ENCODE peak calls at places on chromosomes 16 and 17, in five cellular contexts. B is left lung, W is neural progenitor cell, M is MM.1S, P is glutamatergic neuron. X is an unnamed sample.

GRCh38 chr16:1282275-1282995 is 26.6 kb downstream of the TPSD1 start:
- DNase-seq in B (no peak), W (no peak), M (no peak), P (no peak), X (no peak)

GRCh38 chr16:83994087-83994486 is 26.0 kb downstream of the NECAB2 start:
- DNase-seq in B (peak), W (no peak), M (no peak), P (no peak), X (no peak)

GRCh38 chr17:41505836-41506767 is 690 bp upstream of the KRT13 start:
- DNase-seq in B (peak), W (no peak), M (no peak), P (no peak), X (no peak)

GRCh38 chr17:39927928-39928867 is 666 bp downstream of the LRRC3C start:
- DNase-seq in B (peak), W (peak), M (peak), P (no peak), X (peak)

GRCh38 chr16:11396241-11397048 is 51.2 kb downstream of the RMI2 start:
- DNase-seq in B (peak), W (peak), M (peak), P (peak), X (peak)

GRCh38 chr17:72587773-72588511 is 467.1 kb downstream of the SOX9 start:
- DNase-seq in B (no peak), W (no peak), M (peak), P (no peak), X (no peak)

GRCh38 chr16:82801361-82801760 is 174.6 kb downstream of the CDH13 start:
- DNase-seq in B (no peak), W (no peak), M (no peak), P (no peak), X (no peak)

GRCh38 chr17:64261422-64262124 is 1.5 kb downstream of the TEX2 start:
- DNase-seq in B (no peak), W (no peak), M (no peak), P (no peak), X (no peak)

GRCh38 chr16:15960124-15960971 is 10.9 kb downstream of the ABCC1 start:
- DNase-seq in B (no peak), W (no peak), M (no peak), P (no peak), X (no peak)

GRCh38 chr16:53282975-53283946 is 151.0 kb upstream of the RBL2 start:
- DNase-seq in B (no peak), W (peak), M (peak), P (no peak), X (no peak)

GRCh38 chr16:11238272-11239202 is 17.5 kb downstream of the SOCS1 start:
- DNase-seq in B (no peak), W (no peak), M (no peak), P (no peak), X (no peak)

GRCh38 chr17:7885357-7886226 is 3.0 kb upstream of the CHD3 start:
- DNase-seq in B (peak), W (peak), M (peak), P (peak), X (no peak)

GRCh38 chr17:51813166-51813783 is 345.2 kb downstream of the CA10 start:
- DNase-seq in B (peak), W (no peak), M (no peak), P (no peak), X (no peak)

GRCh38 chr16:53893731-53894435 is 189.9 kb downstream of the FTO start:
- DNase-seq in B (no peak), W (no peak), M (no peak), P (no peak), X (no peak)

GRCh38 chr17:29839656-29840055 is 90.4 kb downstream of the SSH2 start:
- DNase-seq in B (no peak), W (no peak), M (no peak), P (no peak), X (no peak)

GRCh38 chr17:55996826-55997225 is 156.4 kb upstream of the ANKFN1 start:
- DNase-seq in B (no peak), W (no peak), M (no peak), P (no peak), X (no peak)
- TF ChIP-seq CTCF in B (no peak), W (peak), M (no peak), P (peak), X (peak)

GRCh38 chr17:17050346-17051345 is 8.4 kb downstream of the MPRIP start:
- DNase-seq in B (no peak), W (no peak), M (no peak), P (peak), X (no peak)
- TF ChIP-seq CTCF in B (no peak), W (no peak), M (no peak), P (no peak), X (no peak)

GRCh38 chr16:75697571-75697970 is 3.7 kb downstream of the DUXB start:
- DNase-seq in B (no peak), W (no peak), M (no peak), P (no peak), X (no peak)

GRCh38 chr16:75701361-75701760 is at the start of gene DUXB:
- DNase-seq in B (no peak), W (no peak), M (no peak), P (no peak), X (no peak)

GRCh38 chr16:75695708-75696107 is 5.6 kb downstream of the DUXB start:
- DNase-seq in B (no peak), W (peak), M (no peak), P (no peak), X (no peak)
- TF ChIP-seq CTCF in B (no peak), W (peak), M (peak), P (no peak), X (peak)

GRCh38 chr17:660453-660852 is 54.2 kb downstream of the VPS53 start:
- DNase-seq in B (no peak), W (no peak), M (no peak), P (no peak), X (no peak)

GRCh38 chr17:655618-656017 is 59.0 kb downstream of the VPS53 start:
- DNase-seq in B (no peak), W (no peak), M (no peak), P (no peak), X (no peak)

GRCh38 chr17:661509-661908 is 53.1 kb downstream of the VPS53 start:
- DNase-seq in B (no peak), W (no peak), M (no peak), P (no peak), X (no peak)
- TF ChIP-seq CTCF in B (no peak), W (no peak), M (no peak), P (no peak), X (no peak)

DNA sequence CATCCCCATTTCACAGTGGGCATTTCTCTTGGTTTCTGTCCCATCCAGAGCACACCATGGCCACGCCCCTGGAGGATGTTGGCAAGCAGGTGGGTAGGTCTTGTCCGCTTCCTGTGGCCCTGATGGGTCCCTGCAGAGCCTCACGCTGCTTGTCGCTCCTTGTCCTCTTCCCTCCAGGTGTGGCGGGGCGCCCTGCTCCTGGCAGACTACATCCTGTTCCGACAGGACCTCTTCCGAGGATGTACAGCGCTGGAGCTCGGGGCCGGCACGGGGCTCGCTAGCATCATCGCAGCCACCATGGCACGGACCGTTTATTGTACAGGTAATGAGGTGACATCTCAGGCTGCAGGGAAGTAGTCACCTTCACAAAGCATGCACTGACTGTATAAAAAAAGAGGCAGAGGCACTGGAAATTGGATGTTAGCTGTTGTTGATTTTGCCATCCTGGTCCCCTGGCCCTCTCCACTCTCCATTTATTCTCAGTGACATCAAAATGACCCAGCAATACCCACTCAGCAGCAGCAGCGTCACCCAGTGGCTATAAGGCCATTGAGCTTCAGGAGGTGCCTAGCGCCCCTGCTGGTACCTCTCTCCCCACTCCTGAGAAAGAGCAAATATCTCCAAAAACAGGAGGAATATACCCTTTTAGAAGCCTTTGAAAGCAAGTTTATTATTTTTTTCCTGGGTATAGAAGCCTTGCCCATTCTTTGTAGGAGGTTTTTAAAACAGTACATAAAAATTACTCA is 13.7 kb downstream of the METTL22 start:
- DNase-seq in B (no peak), W (peak), M (no peak), P (peak), X (no peak)
- TF ChIP-seq CTCF in B (no peak), W (peak), M (peak), P (peak), X (no peak)

GRCh38 chr17:79090503-79091372 is 16.1 kb downstream of the ENGASE start:
- DNase-seq in B (peak), W (no peak), M (peak), P (no peak), X (no peak)
- TF ChIP-seq CTCF in B (no peak), W (no peak), M (peak), P (peak), X (no peak)

DNA sequence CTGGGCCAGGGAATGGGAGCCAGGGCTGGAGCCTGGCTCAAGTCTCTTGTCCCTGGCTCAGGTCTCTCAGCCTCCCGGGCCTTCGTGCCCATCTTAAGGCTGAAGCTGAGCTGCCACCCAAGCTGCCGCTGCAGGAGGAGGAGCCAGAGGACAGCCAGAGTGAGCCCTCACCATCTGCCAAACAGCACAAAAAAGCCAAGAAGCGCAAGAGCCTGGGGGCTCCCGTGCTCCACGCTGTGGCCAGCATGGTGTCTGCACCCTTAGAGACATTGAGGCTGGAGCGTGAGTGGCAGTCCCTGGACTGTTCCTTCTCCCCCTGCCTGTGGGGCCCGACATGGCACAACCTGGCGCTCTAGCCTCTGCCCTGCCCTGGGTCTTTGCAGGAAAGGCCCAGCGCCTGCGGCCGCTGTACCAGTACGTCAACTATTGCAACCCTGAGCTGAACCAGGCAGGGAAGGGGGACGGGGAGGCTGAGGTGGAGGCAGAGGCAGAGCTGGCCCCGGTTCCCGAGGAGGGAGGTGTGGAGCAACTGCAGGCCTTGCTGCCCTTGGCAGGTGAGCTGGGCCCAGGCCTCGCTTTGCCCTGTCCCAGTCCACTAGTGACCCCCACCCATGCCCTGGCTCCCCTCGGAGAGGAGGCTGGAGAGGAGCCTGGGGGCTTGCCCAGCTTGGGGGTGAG is 1.3 kb downstream of the C16orf86 start:
- DNase-seq in B (peak), W (peak), M (peak), P (peak), X (no peak)
- TF ChIP-seq CTCF in B (peak), W (peak), M (peak), P (peak), X (peak)

GRCh38 chr16:18792836-18793433 is 2.8 kb upstream of the RPS15A start:
- DNase-seq in B (no peak), W (no peak), M (no peak), P (no peak), X (no peak)

GRCh38 chr16:18789515-18789849 is 652 bp downstream of the RPS15A start:
- DNase-seq in B (no peak), W (no peak), M (no peak), P (no peak), X (no peak)

GRCh38 chr16:18784917-18785623 is 5.1 kb downstream of the RPS15A start:
- DNase-seq in B (no peak), W (no peak), M (no peak), P (no peak), X (no peak)

GRCh38 chr16:18789850-18790706 is at the start of gene RPS15A:
- DNase-seq in B (peak), W (peak), M (peak), P (peak), X (peak)

DNA sequence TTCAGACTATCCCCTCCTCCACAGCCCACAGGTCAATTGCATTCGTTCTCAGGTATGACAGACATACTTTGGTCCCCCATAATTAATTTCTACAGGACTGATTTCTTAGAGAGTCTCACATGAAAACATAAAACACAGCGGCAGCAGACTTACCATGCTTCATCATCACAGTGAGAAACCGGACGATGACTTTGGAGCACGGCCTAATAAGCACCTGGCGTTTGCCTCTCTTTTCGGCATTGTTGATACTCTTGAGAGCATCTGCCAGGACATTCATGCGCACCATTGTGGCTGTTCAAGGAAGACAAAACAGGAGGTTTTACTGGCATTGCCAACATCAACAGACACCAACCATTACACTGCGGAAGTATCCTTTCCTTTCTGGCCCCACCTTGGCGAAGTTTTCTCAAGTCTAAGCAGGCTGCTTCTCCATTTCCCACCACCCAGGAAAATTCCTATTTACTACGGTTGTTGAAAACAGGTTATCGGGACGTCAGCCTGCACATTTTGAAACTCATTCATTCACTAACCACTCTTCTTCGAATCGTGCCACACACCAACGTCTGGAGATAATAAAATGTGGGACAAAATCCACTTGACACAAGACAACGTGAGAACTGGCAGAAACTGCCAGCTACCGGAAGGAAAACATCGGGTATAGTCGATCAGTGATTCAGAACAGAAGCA is 1.2 kb downstream of the RPS15A start:
- DNase-seq in B (no peak), W (no peak), M (peak), P (no peak), X (no peak)
- TF ChIP-seq CTCF in B (no peak), W (no peak), M (no peak), P (no peak), X (no peak)

X was measured in mesothelial cell of epicardium.